ENCODE peak calls at places on chromosomes 7 and 10, in nine cellular contexts. U, D, S, Z, X, C, M, E and Q are unnamed samples. For H3K9me3, the result is how much of the 10 kb centered on the place peaks cover.

GRCh38 chr7:125563964-125564529 is 634.4 kb upstream of the POT1 start:
- DNase-seq in U (no peak), D (no peak), S (no peak), Z (no peak), X (no peak), C (no peak), M (no peak), E (no peak), Q (no peak)

GRCh38 chr10:117938104-117938503 is 108.6 kb downstream of the RAB11FIP2 start:
- DNase-seq in U (no peak), D (no peak), S (no peak), Z (no peak), X (no peak), C (no peak), M (no peak), E (no peak), Q (no peak)

GRCh38 chr10:124127563-124127962 is 34.2 kb upstream of the CHST15 start:
- DNase-seq in U (no peak), D (no peak), S (no peak), Z (no peak), X (no peak), C (no peak), M (no peak), E (no peak), Q (no peak)

GRCh38 chr7:91083855-91084644 is 180.2 kb upstream of the FZD1 start:
- DNase-seq in U (no peak), D (no peak), S (peak), Z (no peak), X (no peak), C (no peak), M (no peak), E (peak), Q (peak)

GRCh38 chr7:135721198-135721820 is 6.7 kb downstream of the SLC13A4 start:
- DNase-seq in U (no peak), D (no peak), S (no peak), Z (no peak), X (no peak), C (no peak), M (no peak), E (no peak), Q (no peak)

GRCh38 chr10:33661580-33662269 is 327.3 kb upstream of the NRP1 start:
- DNase-seq in U (no peak), D (peak), S (peak), Z (no peak), X (peak), C (peak), M (peak), E (peak), Q (peak)

GRCh38 chr10:43880160-43880559 is 231.5 kb upstream of the ZNF32 start:
- DNase-seq in U (no peak), D (no peak), S (no peak), Z (no peak), X (no peak), C (no peak), M (no peak), E (no peak), Q (no peak)

GRCh38 chr7:17528636-17529035 is 230.2 kb downstream of the AHR start:
- DNase-seq in U (no peak), D (no peak), S (no peak), Z (no peak), X (no peak), C (no peak), M (no peak), E (no peak), Q (no peak)

GRCh38 chr7:731440-732085 is 4.5 kb upstream of the PRKAR1B start:
- DNase-seq in U (no peak), D (no peak), S (no peak), Z (no peak), X (peak), C (peak), M (peak), E (no peak), Q (no peak)

GRCh38 chr7:131124867-131125266 is 202.8 kb upstream of the MKLN1 start:
- DNase-seq in U (no peak), D (no peak), S (no peak), Z (no peak), X (no peak), C (no peak), M (no peak), E (no peak), Q (no peak)

GRCh38 chr10:124878457-124878739 is 63.5 kb upstream of the ZRANB1 start:
- DNase-seq in U (no peak), D (no peak), S (no peak), Z (no peak), X (no peak), C (no peak), M (no peak), E (no peak), Q (no peak)

GRCh38 chr10:44995914-44996633 is 4.6 kb upstream of the ZNF22 start:
- DNase-seq in U (no peak), D (peak), S (no peak), Z (no peak), X (no peak), C (peak), M (peak), E (no peak), Q (peak)

GRCh38 chr7:73932364-73932763 is 71.4 kb downstream of the TMEM270 start:
- DNase-seq in U (no peak), D (no peak), S (no peak), Z (no peak), X (no peak), C (no peak), M (no peak), E (no peak), Q (no peak)

GRCh38 chr7:68216046-68216445 is 1219.4 kb downstream of the TYW1 start:
- DNase-seq in U (no peak), D (no peak), S (no peak), Z (no peak), X (no peak), C (no peak), M (no peak), E (no peak), Q (no peak)

GRCh38 chr10:6721964-6722615 is 142.0 kb upstream of the PRKCQ start:
- DNase-seq in U (no peak), D (no peak), S (no peak), Z (no peak), X (no peak), C (no peak), M (no peak), E (no peak), Q (no peak)

GRCh38 chr7:70657532-70657931 is 474.4 kb upstream of the GALNT17 start:
- DNase-seq in U (no peak), D (no peak), S (no peak), Z (no peak), X (no peak), C (no peak), M (no peak), E (no peak), Q (no peak)

GRCh38 chr7:36390199-36391090 is 783 bp downstream of the ANLN start:
- DNase-seq in U (peak), D (no peak), S (peak), Z (no peak), X (peak), C (peak), M (peak), E (peak), Q (peak)

GRCh38 chr7:36391436-36392198 is 2.0 kb downstream of the ANLN start:
- DNase-seq in U (no peak), D (no peak), S (no peak), Z (peak), X (no peak), C (no peak), M (no peak), E (no peak), Q (no peak)

GRCh38 chr7:36387437-36388345 is 2.0 kb upstream of the ANLN start:
- DNase-seq in U (no peak), D (no peak), S (no peak), Z (no peak), X (no peak), C (no peak), M (no peak), E (no peak), Q (no peak)

GRCh38 chr7:36388423-36388822 is 1.2 kb upstream of the ANLN start:
- DNase-seq in U (no peak), D (no peak), S (no peak), Z (no peak), X (no peak), C (no peak), M (no peak), E (no peak), Q (no peak)

DNA sequence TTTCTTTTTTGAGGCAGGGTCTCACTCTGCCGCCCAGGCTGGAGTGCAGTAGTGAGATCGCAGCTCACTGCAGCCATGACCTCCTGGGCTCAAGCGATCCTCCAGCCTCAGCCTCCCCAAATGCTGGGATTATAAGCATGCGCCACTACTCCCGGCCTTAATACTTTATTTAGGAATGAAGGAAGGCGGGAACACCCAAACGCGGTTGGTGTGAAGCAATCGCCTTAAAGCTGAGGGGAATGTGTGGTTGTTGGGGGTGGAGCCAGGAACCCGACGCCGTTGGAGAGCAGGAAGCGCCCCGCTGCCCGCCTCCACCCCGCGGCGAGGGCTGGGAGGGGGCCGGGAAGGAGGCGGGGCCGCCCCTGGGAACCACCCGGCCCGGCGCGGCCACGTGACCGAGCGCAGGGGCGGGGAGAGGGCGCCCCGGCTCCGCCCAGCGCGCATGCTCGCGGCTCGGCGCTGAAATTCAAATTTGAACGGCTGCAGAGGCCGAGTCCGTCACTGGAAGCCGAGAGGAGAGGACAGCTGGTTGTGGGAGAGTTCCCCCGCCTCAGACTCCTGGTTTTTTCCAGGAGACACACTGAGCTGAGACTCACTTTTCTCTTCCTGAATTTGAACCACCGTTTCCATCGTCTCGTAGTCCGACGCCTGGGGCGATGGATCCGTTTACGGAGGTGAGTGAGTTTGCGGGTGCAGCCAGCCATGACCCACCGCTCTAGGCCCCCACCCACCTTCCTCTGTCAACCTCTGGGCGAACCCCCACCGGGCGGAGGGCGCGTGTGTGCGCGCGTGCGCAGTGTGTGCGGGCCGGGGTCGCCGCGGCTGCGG is at the start of gene ANLN:
- DNase-seq in U (peak), D (peak), S (peak), Z (peak), X (peak), C (peak), M (peak), E (peak), Q (peak)
- TF ChIP-seq POLR2AphosphoS5 in U (no peak), D (peak), S (peak), Z (peak), X (no peak), C (no peak), M (no peak), E (peak), Q (peak)

GRCh38 chr7:158127241-158127640 is 460.4 kb downstream of the PTPRN2 start:
- DNase-seq in U (no peak), D (no peak), S (no peak), Z (no peak), X (peak), C (peak), M (no peak), E (no peak), Q (no peak)

GRCh38 chr7:158126661-158127060 is 461.0 kb downstream of the PTPRN2 start:
- DNase-seq in U (no peak), D (no peak), S (no peak), Z (no peak), X (peak), C (peak), M (no peak), E (no peak), Q (no peak)

GRCh38 chr7:158128572-158128971 is 459.1 kb downstream of the PTPRN2 start:
- DNase-seq in U (no peak), D (no peak), S (no peak), Z (no peak), X (peak), C (peak), M (no peak), E (no peak), Q (no peak)

GRCh38 chr7:158130023-158130409 is 457.6 kb downstream of the PTPRN2 start:
- DNase-seq in U (no peak), D (no peak), S (no peak), Z (no peak), X (peak), C (no peak), M (no peak), E (no peak), Q (no peak)

GRCh38 chr7:158129037-158130022 is 458.3 kb downstream of the PTPRN2 start:
- DNase-seq in U (no peak), D (no peak), S (no peak), Z (no peak), X (peak), C (peak), M (no peak), E (no peak), Q (peak)
- H3K9me3 ChIP-seq in U (under half), D (under half), S (under half), Z (under half), X (under half), C (under half), M (under half), E (under half), Q (under half)

GRCh38 chr7:128094111-128094570 is 62.9 kb upstream of the LRRC4 start:
- DNase-seq in U (no peak), D (no peak), S (no peak), Z (no peak), X (no peak), C (no peak), M (no peak), E (no peak), Q (no peak)
- TF ChIP-seq EP300 in U (no peak), D (no peak), S (no peak), Z (no peak), X (no peak), C (no peak), M (no peak), E (no peak), Q (no peak)

GRCh38 chr7:92557808-92558362 is 29.3 kb downstream of the RBM48 start:
- DNase-seq in U (no peak), D (no peak), S (no peak), Z (no peak), X (no peak), C (no peak), M (no peak), E (no peak), Q (no peak)
- TF ChIP-seq POLR2AphosphoS5 in U (peak), D (no peak), S (no peak), Z (no peak), X (no peak), C (no peak), M (no peak), E (no peak), Q (no peak)

DNA sequence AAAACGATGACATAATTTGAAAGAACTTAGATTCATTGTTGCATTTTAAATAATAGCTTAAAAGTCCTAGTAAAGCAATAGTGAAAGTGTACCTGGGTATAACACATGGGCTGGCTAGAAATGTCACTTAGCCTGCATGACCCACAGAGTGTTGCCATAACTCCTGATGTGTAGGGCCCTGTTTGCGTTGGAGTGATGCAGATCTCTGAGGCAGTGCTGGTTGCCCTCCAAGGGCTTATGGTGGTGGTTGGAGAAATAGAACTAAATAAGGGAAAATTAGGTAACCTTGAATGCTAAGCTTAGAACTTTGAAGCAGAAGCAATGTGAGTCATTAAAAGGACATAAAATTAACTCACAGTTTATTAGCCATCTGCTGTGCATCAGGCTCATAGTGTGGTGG is 105.7 kb downstream of the CCNY start:
- DNase-seq in U (no peak), D (no peak), S (no peak), Z (no peak), X (no peak), C (no peak), M (no peak), E (no peak), Q (no peak)
- H3K9me3 ChIP-seq in U (under half), D (under half), S (under half), Z (under half), X (under half), C (under half), M (under half), E (under half), Q (under half)

GRCh38 chr10:119919271-119919670 is 26.7 kb downstream of the SEC23IP start:
- DNase-seq in U (no peak), D (no peak), S (no peak), Z (no peak), X (no peak), C (no peak), M (no peak), E (no peak), Q (no peak)

GRCh38 chr10:119917777-119918176 is 25.2 kb downstream of the SEC23IP start:
- DNase-seq in U (no peak), D (no peak), S (no peak), Z (no peak), X (no peak), C (no peak), M (no peak), E (no peak), Q (no peak)

DNA sequence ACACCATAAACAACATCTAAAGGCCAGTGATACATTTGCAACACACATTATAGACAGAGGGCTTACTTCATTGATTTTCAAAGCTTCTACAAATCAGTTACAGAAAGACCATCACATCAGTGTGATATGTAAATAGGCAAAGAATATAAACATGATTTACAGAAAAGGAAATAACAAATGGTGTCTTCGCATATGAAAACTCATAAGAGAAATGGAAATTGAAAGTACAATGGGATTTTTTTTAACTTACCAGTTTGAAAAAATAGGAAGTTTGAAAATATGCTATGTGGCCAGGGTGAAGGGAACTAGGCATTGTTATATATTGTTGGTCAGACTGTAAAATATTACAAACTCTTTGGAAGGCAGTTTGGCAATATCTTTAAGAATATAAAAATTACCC is 27.3 kb downstream of the SEC23IP start:
- DNase-seq in U (no peak), D (no peak), S (no peak), Z (peak), X (no peak), C (no peak), M (no peak), E (no peak), Q (no peak)
- TF ChIP-seq EP300 in U (no peak), D (no peak), S (no peak), Z (no peak), X (no peak), C (no peak), M (no peak), E (no peak), Q (no peak)

GRCh38 chr7:156820445-156821063 is 72.4 kb downstream of the LMBR1 start:
- DNase-seq in U (no peak), D (no peak), S (no peak), Z (no peak), X (no peak), C (no peak), M (no peak), E (no peak), Q (no peak)
- TF ChIP-seq POLR2AphosphoS5 in U (no peak), D (no peak), S (no peak), Z (no peak), X (no peak), C (no peak), M (no peak), E (no peak), Q (no peak)

DNA sequence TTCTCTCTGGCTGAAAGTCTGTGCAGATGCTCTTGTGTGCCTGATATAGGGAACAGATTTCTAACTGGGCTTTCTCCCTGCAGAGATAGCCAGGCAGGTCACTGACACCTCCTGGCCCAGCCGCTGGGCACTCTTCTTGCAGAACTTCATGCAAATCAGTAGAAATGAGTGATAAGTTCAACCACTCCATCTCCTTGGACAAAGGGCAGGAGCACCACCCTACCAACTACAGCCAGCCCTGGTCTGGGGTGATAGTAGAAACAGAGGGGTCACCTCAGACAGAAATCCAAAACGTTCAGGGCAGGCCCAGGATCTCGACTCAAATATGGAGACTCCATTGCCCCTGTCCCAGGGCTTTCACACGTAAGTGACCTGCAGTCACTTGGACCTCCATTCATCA is 917.8 kb upstream of the ZNF722 start:
- DNase-seq in U (no peak), D (peak), S (no peak), Z (no peak), X (no peak), C (no peak), M (no peak), E (no peak), Q (no peak)
- H3K9me3 ChIP-seq in U (half or more), D (half or more), S (under half), Z (under half), X (under half), C (under half), M (under half), E (under half), Q (half or more)

GRCh38 chr7:120825576-120825975 is 32.4 kb downstream of the TSPAN12 start:
- DNase-seq in U (no peak), D (no peak), S (no peak), Z (no peak), X (no peak), C (no peak), M (no peak), E (no peak), Q (no peak)
- TF ChIP-seq EP300 in U (no peak), D (no peak), S (no peak), Z (no peak), X (no peak), C (no peak), M (no peak), E (no peak), Q (no peak)

GRCh38 chr10:78579995-78580394 is 488.8 kb upstream of the ZMIZ1 start:
- DNase-seq in U (no peak), D (no peak), S (peak), Z (no peak), X (no peak), C (peak), M (no peak), E (peak), Q (peak)

GRCh38 chr10:78581133-78581694 is 487.6 kb upstream of the ZMIZ1 start:
- DNase-seq in U (no peak), D (no peak), S (no peak), Z (no peak), X (no peak), C (no peak), M (no peak), E (no peak), Q (no peak)

GRCh38 chr10:78577673-78578072 is 491.1 kb upstream of the ZMIZ1 start:
- DNase-seq in U (no peak), D (no peak), S (no peak), Z (no peak), X (no peak), C (no peak), M (no peak), E (peak), Q (no peak)

GRCh38 chr10:78578929-78579328 is 489.8 kb upstream of the ZMIZ1 start:
- DNase-seq in U (no peak), D (no peak), S (no peak), Z (peak), X (no peak), C (no peak), M (peak), E (no peak), Q (no peak)

GRCh38 chr10:78579586-78579985 is 489.2 kb upstream of the ZMIZ1 start:
- DNase-seq in U (no peak), D (no peak), S (no peak), Z (no peak), X (no peak), C (no peak), M (no peak), E (no peak), Q (no peak)
- TF ChIP-seq POLR2AphosphoS5 in U (no peak), D (no peak), S (no peak), Z (no peak), X (no peak), C (no peak), M (no peak), E (no peak), Q (no peak)